ENCODE peak calls at places on chromosome 10, in six cellular contexts. P, F, L, I, H and W are unnamed samples.

GRCh38 chr10:100184426-100185219 is 1.2 kb downstream of the ERLIN1 start:
- DNase-seq in P (no peak), F (no peak), L (peak; percentile 27), I (no peak), H (no peak), W (peak; percentile 18)

GRCh38 chr10:102344067-102344466 is 51.4 kb upstream of the NFKB2 start:
- DNase-seq in P (no peak), F (no peak), L (peak; percentile 51), I (no peak), H (no peak), W (no peak)

GRCh38 chr10:91745086-91745831 is 53.0 kb upstream of the TNKS2 start:
- DNase-seq in P (no peak), F (no peak), L (peak; percentile 42), I (no peak), H (peak; percentile 27), W (peak; percentile 25)

GRCh38 chr10:58400609-58401008 is 15.4 kb downstream of the TFAM start:
- DNase-seq in P (no peak), F (no peak), L (peak; percentile 23), I (no peak), H (no peak), W (no peak)

GRCh38 chr10:91856637-91857036 is 52.6 kb downstream of the FGFBP3 start:
- DNase-seq in P (no peak), F (no peak), L (peak; percentile 18), I (no peak), H (no peak), W (peak; percentile 24)

GRCh38 chr10:63430091-63430998 is 35.4 kb downstream of the JMJD1C start:
- DNase-seq in P (no peak), F (no peak), L (peak; percentile 77), I (no peak), H (no peak), W (no peak)

GRCh38 chr10:63466168-63466935 is 575 bp upstream of the JMJD1C start:
- DNase-seq in P (peak; percentile 45), F (no peak), L (peak; percentile 65), I (peak; percentile 11), H (peak; percentile 68), W (peak; percentile 60)

GRCh38 chr10:54284526-54285193 is 516.4 kb downstream of the PCDH15 start:
- DNase-seq in P (no peak), F (no peak), L (no peak), I (no peak), H (no peak), W (no peak)

GRCh38 chr10:6037975-6038624 is 24.1 kb downstream of the IL2RA start:
- DNase-seq in P (no peak), F (no peak), L (no peak), I (no peak), H (no peak), W (no peak)

GRCh38 chr10:79933961-79934360 is 14.9 kb downstream of the SFTPD start:
- DNase-seq in P (no peak), F (no peak), L (peak; percentile 16), I (no peak), H (no peak), W (no peak)

GRCh38 chr10:6457376-6457775 is 122.7 kb downstream of the PRKCQ start:
- DNase-seq in P (no peak), F (no peak), L (no peak), I (no peak), H (no peak), W (no peak)

GRCh38 chr10:11546581-11546980 is 64.9 kb downstream of the USP6NL start:
- DNase-seq in P (no peak), F (no peak), L (no peak), I (no peak), H (no peak), W (no peak)

GRCh38 chr10:3774814-3775670 is 10.0 kb downstream of the KLF6 start:
- DNase-seq in P (no peak), F (no peak), L (peak; percentile 90), I (no peak), H (no peak), W (no peak)

GRCh38 chr10:132496360-132497082 is 41.1 kb upstream of the INPP5A start:
- DNase-seq in P (no peak), F (no peak), L (no peak), I (no peak), H (no peak), W (no peak)

GRCh38 chr10:12628964-12629766 is 279.8 kb downstream of the CAMK1D start:
- DNase-seq in P (no peak), F (no peak), L (no peak), I (no peak), H (peak; percentile 52), W (no peak)

GRCh38 chr10:70551971-70552422 is 50.5 kb downstream of the PRF1 start:
- DNase-seq in P (no peak), F (no peak), L (peak; percentile 93), I (no peak), H (no peak), W (no peak)